ENCODE peak calls at places on chromosome 9, in seven cellular contexts. V is hippocampal formation; R is stimulated activated CD8-positive, alpha-beta memory T cell treated with anti-CD3 and anti-CD28 coated beads, Interleukin-7, amount 100 ng/mL, for 4 hours; N is left ventricle myocardium superior; J is naive B cell; S is left lung; U is spleen. M is an unnamed sample.

GRCh38 chr9:36765468-36766341 is 193.0 kb downstream of the MELK start:
- DNase-seq in J (peak), S (peak), R (peak), U (peak), N (peak), V (peak), M (peak)

GRCh38 chr9:124429530-124429867 is 14.3 kb upstream of the PSMB7 start:
- DNase-seq in U (no peak), N (no peak), S (no peak), R (no peak), J (no peak), V (no peak), M (no peak)

GRCh38 chr9:132079391-132080071 is at the start of gene MED27:
- DNase-seq in N (peak), U (peak), S (peak), V (peak), R (peak), J (peak), M (peak)

GRCh38 chr9:83280259-83280658 is 217.3 kb upstream of the RASEF start:
- DNase-seq in N (no peak), S (no peak), R (no peak), V (no peak), J (no peak), U (no peak), M (no peak)

GRCh38 chr9:4923580-4924544 is 61.2 kb upstream of the JAK2 start:
- DNase-seq in J (peak), S (no peak), N (no peak), U (no peak), V (no peak), R (no peak), M (peak)

GRCh38 chr9:137105814-137106661 is 8.5 kb downstream of the DPP7 start:
- DNase-seq in U (no peak), V (no peak), N (peak), S (peak), R (no peak), J (no peak), M (no peak)

GRCh38 chr9:123689701-123690428 is 240.1 kb downstream of the DENND1A start:
- DNase-seq in J (no peak), V (no peak), S (no peak), R (no peak), U (no peak), N (no peak), M (no peak)

GRCh38 chr9:101791938-101792337 is 53.5 kb upstream of the GRIN3A start:
- DNase-seq in V (peak), U (no peak), S (no peak), R (no peak), J (no peak), N (no peak), M (peak)

GRCh38 chr9:4238522-4238921 is 61.3 kb downstream of the GLIS3 start:
- DNase-seq in N (no peak), V (no peak), R (no peak), U (no peak), J (no peak), S (no peak), M (no peak)

GRCh38 chr9:113523421-113524141 is 60.1 kb downstream of the RGS3 start:
- DNase-seq in S (peak), J (no peak), R (peak), N (peak), U (peak), V (no peak), M (peak)

GRCh38 chr9:91033270-91033669 is 231.7 kb downstream of the SYK start:
- DNase-seq in R (no peak), N (no peak), V (no peak), S (no peak), U (no peak), J (no peak), M (no peak)

GRCh38 chr9:38687389-38687842 is 32.5 kb downstream of the FAM240B start:
- DNase-seq in N (peak), J (no peak), S (peak), V (peak), R (peak), U (peak), M (no peak)

GRCh38 chr9:90890146-90890545 is 88.5 kb downstream of the SYK start:
- DNase-seq in S (no peak), R (no peak), J (no peak), N (no peak), U (no peak), V (no peak), M (no peak)

GRCh38 chr9:133534346-133535284 is at the start of gene ADAMTSL2:
- DNase-seq in N (peak), R (peak), S (peak), V (peak), J (no peak), U (no peak), M (no peak)

GRCh38 chr9:88076286-88077070 is 61.8 kb downstream of the SPATA31C2 start:
- DNase-seq in N (peak), U (peak), S (peak), R (no peak), J (no peak), V (peak), M (no peak)

GRCh38 chr9:78972303-78973002 is 599.3 kb upstream of the TLE4 start:
- DNase-seq in S (no peak), R (no peak), J (no peak), N (no peak), U (no peak), V (no peak), M (no peak)

GRCh38 chr9:109317311-109317978 is 3.4 kb downstream of the EPB41L4B start:
- DNase-seq in V (no peak), S (no peak), N (no peak), R (no peak), J (no peak), U (no peak), M (no peak)

GRCh38 chr9:93305497-93306020 is 121.6 kb downstream of the WNK2 start:
- DNase-seq in S (no peak), R (no peak), U (peak), J (no peak), V (no peak), N (peak), M (no peak)

GRCh38 chr9:93899609-93900435 is 55.3 kb downstream of the BARX1 start:
- DNase-seq in U (peak), V (no peak), N (no peak), J (no peak), S (peak), R (no peak), M (no peak)

GRCh38 chr9:136023401-136024225 is 62.4 kb upstream of the UBAC1 start:
- DNase-seq in U (peak), V (no peak), N (peak), S (no peak), R (no peak), J (no peak), M (no peak)

GRCh38 chr9:72315089-72315509 is 49.9 kb downstream of the ZFAND5 start:
- DNase-seq in V (peak), U (no peak), J (no peak), R (no peak), S (no peak), N (peak), M (no peak)

GRCh38 chr9:136020671-136021070 is 59.5 kb upstream of the UBAC1 start:
- DNase-seq in U (no peak), S (no peak), N (no peak), V (no peak), R (no peak), J (no peak), M (no peak)

GRCh38 chr9:109286571-109286977 is 34.3 kb downstream of the EPB41L4B start:
- DNase-seq in V (no peak), U (no peak), R (no peak), S (no peak), N (no peak), J (no peak), M (no peak)

GRCh38 chr9:119060629-119061385 is 308.4 kb downstream of the BRINP1 start:
- DNase-seq in V (no peak), J (no peak), N (no peak), S (no peak), U (no peak), R (no peak), M (no peak)